ENCODE peak calls at places on chromosomes 6 and 20, in eight cellular contexts. D is CD8-positive, alpha-beta T cell; P is cardiac muscle cell; A is heart right ventricle; N is neural progenitor cell; M is BJ; V is adrenal gland; J is coronary artery. S is an unnamed sample.

GRCh38 chr6:97726378-97726777 is 443.4 kb upstream of the MMS22L start:
- DNase-seq in N (peak; percentile 69), M (no peak), A (no peak), D (no peak), J (no peak), P (peak; percentile 49), V (no peak), S (no peak)

GRCh38 chr6:69673298-69673697 is 123.5 kb downstream of the LMBRD1 start:
- DNase-seq in D (no peak), N (no peak), J (no peak), M (no peak), V (no peak), P (no peak), A (no peak), S (no peak)

GRCh38 chr6:170147832-170148708 is 142.8 kb downstream of the DLL1 start:
- DNase-seq in M (no peak), J (no peak), A (no peak), N (peak; percentile 58), D (peak; percentile 46), P (no peak), V (peak; percentile 24), S (peak; percentile 65)

GRCh38 chr20:15760217-15760567 is 813.1 kb downstream of the KIF16B start:
- DNase-seq in V (no peak), A (no peak), D (no peak), P (peak; percentile 8), N (no peak), M (no peak), J (no peak), S (no peak)

GRCh38 chr20:3133156-3133555 is 26.5 kb downstream of the FASTKD5 start:
- DNase-seq in D (no peak), P (no peak), J (no peak), V (no peak), M (no peak), N (no peak), A (no peak), S (no peak)

GRCh38 chr6:125868996-125869395 is 78.2 kb downstream of the NCOA7 start:
- DNase-seq in P (no peak), A (peak; percentile 63), N (no peak), D (no peak), J (no peak), M (no peak), V (peak; percentile 65), S (no peak)

GRCh38 chr20:41686961-41687360 is 68.8 kb upstream of the CHD6 start:
- DNase-seq in J (no peak), A (no peak), N (no peak), M (no peak), P (no peak), V (no peak), D (no peak), S (no peak)

GRCh38 chr20:34956041-34956458 is 382 bp downstream of the MYH7B start:
- DNase-seq in M (no peak), N (no peak), J (no peak), D (no peak), A (no peak), P (no peak), V (no peak), S (no peak)

GRCh38 chr20:34743039-34743438 is 38.9 kb downstream of the TP53INP2 start:
- DNase-seq in N (no peak), J (no peak), V (no peak), D (no peak), M (no peak), A (no peak), P (no peak), S (no peak)

GRCh38 chr20:8360035-8360434 is 228.0 kb downstream of the PLCB1 start:
- DNase-seq in J (no peak), A (no peak), P (no peak), D (no peak), V (no peak), N (peak; percentile 13), M (no peak), S (no peak)

GRCh38 chr20:25247666-25248500 is at the start of gene PYGB:
- DNase-seq in J (no peak), V (peak; percentile 73), P (peak; percentile 87), M (peak; percentile 37), N (peak; percentile 93), D (peak; percentile 69), A (peak; percentile 79), S (peak; percentile 97)

GRCh38 chr6:164097557-164098398 is 683.3 kb downstream of the QKI start:
- DNase-seq in P (peak; percentile 29), M (no peak), N (peak; percentile 36), J (no peak), A (no peak), D (no peak), V (peak; percentile 8), S (no peak)

GRCh38 chr20:1266167-1266973 is at the start of gene SNPH:
- DNase-seq in P (peak; percentile 79), D (peak; percentile 54), A (peak; percentile 81), N (peak; percentile 79), M (peak; percentile 16), J (peak; percentile 81), V (peak; percentile 86), S (peak; percentile 82)

GRCh38 chr6:129105035-129105434 is 222.1 kb downstream of the LAMA2 start:
- DNase-seq in P (peak; percentile 32), J (no peak), M (no peak), D (no peak), N (peak; percentile 7), A (no peak), V (no peak), S (no peak)

GRCh38 chr6:1437553-1438406 is 48.4 kb downstream of the FOXF2 start:
- DNase-seq in A (no peak), M (no peak), J (no peak), V (no peak), D (no peak), N (no peak), P (no peak), S (no peak)

GRCh38 chr6:158050107-158050735 is 68.6 kb downstream of the SYNJ2 start:
- DNase-seq in N (no peak), J (no peak), P (no peak), A (no peak), D (no peak), M (no peak), V (no peak), S (no peak)

GRCh38 chr6:54847799-54848597 is 1.4 kb downstream of the FAM83B start:
- DNase-seq in D (no peak), A (no peak), V (no peak), J (no peak), P (no peak), N (no peak), M (peak; percentile 6), S (no peak)

GRCh38 chr6:44176935-44177509 is 18.4 kb downstream of the CAPN11 start:
- DNase-seq in J (no peak), N (no peak), A (no peak), D (peak; percentile 17), V (no peak), M (no peak), P (no peak), S (peak; percentile 82)

GRCh38 chr20:24208652-24209051 is 220.1 kb upstream of the GGTLC1 start:
- DNase-seq in A (no peak), V (no peak), D (no peak), P (peak; percentile 34), J (no peak), M (no peak), N (peak; percentile 54), S (no peak)

GRCh38 chr20:49594143-49594928 is 26.4 kb upstream of the PTGIS start:
- DNase-seq in P (peak; percentile 51), D (peak; percentile 17), N (no peak), J (peak; percentile 89), M (peak; percentile 92), V (no peak), A (peak; percentile 48), S (no peak)

GRCh38 chr6:9250852-9251251 is 815.5 kb upstream of the SLC35B3 start:
- DNase-seq in A (no peak), M (no peak), P (peak; percentile 68), D (no peak), N (peak; percentile 85), V (no peak), J (no peak), S (peak; percentile 7)

DNA sequence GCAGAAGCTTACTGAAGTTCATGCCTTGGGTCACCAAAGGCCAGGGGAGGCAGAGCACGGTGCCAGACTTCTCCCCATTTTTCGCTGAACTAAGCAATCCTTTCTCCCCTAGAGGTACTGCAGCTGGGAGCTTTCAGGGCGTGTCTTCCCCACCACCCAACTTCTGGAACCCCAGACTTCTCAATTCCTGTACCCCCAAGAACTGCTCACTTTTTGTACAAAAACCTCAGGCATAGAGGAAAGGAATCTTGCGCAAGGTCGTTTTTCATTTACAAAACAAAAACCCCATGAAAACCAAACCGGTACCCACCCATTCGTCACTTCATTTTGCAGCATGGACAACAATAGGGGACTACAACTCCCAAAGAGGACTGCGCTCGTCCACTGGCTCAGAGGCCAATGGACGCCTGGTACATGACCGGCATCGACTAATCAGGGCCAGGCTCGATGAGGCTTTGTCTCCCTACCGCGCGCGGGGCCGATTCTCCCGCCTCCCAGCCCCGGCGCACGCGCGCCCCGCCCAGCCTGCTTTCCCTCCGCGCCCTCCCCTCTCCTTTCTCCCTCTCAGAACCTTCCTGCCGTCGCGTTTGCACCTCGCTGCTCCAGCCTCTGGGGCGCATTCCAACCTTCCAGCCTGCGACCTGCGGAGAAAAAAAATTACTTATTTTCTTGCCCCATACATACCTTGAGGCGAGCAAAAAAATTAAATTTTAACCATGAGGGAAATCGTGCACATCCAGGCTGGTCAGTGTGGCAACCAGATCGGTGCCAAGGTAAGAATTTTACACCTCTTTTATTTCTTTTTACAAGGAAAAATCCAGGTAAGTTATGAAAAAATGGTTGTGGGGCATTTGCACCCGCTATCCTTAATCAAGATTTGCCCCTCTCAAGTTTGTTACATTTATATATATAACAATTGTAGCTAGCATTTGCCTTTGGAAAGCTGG is at the start of gene TUBB:
- DNase-seq in J (peak; percentile 98), V (peak; percentile 99), M (peak; percentile 87), P (peak; percentile 99), N (peak; percentile 99), D (peak; percentile 92), A (peak; percentile 96), S (peak; percentile 88)
- TF ChIP-seq CTCF in J (no peak), V (no peak), M (no peak), P (no peak), N (peak; percentile 22), D (no peak), A (no peak), S (no peak)

GRCh38 chr6:73452107-73452461 is at the start of gene CGAS:
- DNase-seq in P (peak; percentile 6), J (no peak), V (peak; percentile 70), A (peak; percentile 80), D (peak; percentile 58), M (peak; percentile 25), N (peak; percentile 15), S (peak; percentile 85)
- TF ChIP-seq CTCF in P (no peak), J (no peak), V (no peak), A (no peak), D (no peak), M (no peak), N (no peak), S (no peak)

DNA sequence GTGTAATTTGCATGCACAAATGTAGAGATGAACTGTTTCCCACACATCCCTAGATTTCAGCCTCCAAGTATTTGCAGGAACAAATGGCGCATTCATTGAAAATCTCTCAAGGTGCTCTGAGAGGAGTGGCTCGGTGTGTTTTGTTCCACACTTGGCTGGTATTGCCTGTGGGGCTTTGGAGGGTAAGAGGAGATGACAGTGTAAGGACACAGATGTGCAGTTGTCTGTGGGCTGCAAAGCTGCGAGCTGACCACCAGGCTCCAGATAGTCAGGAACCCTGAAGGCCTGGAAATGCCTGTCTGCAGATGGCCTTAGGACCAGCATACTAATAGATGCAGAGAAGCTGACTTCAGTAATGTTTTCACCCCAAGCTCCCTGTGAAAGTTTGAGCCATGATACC is 57.7 kb upstream of the PBOV1 start:
- DNase-seq in P (no peak), M (no peak), A (no peak), V (no peak), J (no peak), D (no peak), N (peak; percentile 16), S (no peak)
- TF ChIP-seq CTCF in P (no peak), M (no peak), A (no peak), V (no peak), J (no peak), D (no peak), N (no peak), S (no peak)

GRCh38 chr6:84691978-84692623 is 72.3 kb downstream of the TBX18 start:
- DNase-seq in P (no peak), D (no peak), N (no peak), J (no peak), V (no peak), M (no peak), A (no peak), S (no peak)
- TF ChIP-seq CTCF in P (no peak), D (no peak), N (no peak), J (no peak), V (no peak), M (no peak), A (no peak), S (no peak)